ENCODE peak calls at places on chromosomes 12 and 14, in four cellular contexts. N, O, R and P are unnamed samples.

GRCh38 chr14:65035049-65035448 is 48.4 kb downstream of the FNTB start:
- DNase-seq in N (no peak), O (peak), R (no peak), P (no peak)

GRCh38 chr14:51410846-51411245 is 170.8 kb downstream of the TMX1 start:
- DNase-seq in N (no peak), R (no peak), O (no peak), P (no peak)

GRCh38 chr14:75123991-75124390 is 2.9 kb downstream of the NEK9 start:
- DNase-seq in N (no peak), O (peak), R (no peak), P (peak)

GRCh38 chr12:6612652-6613014 is 5.5 kb upstream of the CHD4 start:
- DNase-seq in N (no peak), R (no peak), O (no peak), P (no peak)

GRCh38 chr14:23119362-23120327 is 590 bp upstream of the CEBPE start:
- DNase-seq in R (no peak), O (no peak), N (peak), P (peak)

GRCh38 chr12:56760460-56760859 is 2.7 kb upstream of the HSD17B6 start:
- DNase-seq in O (no peak), N (no peak), R (no peak), P (no peak)

GRCh38 chr14:63276492-63277342 is 42.0 kb downstream of the GPHB5 start:
- DNase-seq in O (no peak), R (peak), N (no peak), P (peak)

GRCh38 chr12:9928607-9929006 is 3.6 kb downstream of the CLEC2A start:
- DNase-seq in O (no peak), R (no peak), N (no peak), P (no peak)